ENCODE peak calls at places on chromosomes 6 and 20, in seven cellular contexts. W is T-helper 9 cell; H is stimulated activated naive CD8-positive, alpha-beta T cell treated with anti-CD3 and anti-CD28 coated beads, Interleukin-15, Interleukin-2, amounts not matched to agents 100 U/mL and 50 U/mL, for 24 hours; T is T-helper 2 cell; G is GM23248; B is C1 segment of cervical spinal cord; E is activated CD8-positive, alpha-beta memory T cell treated with anti-CD3 and anti-CD28 coated beads for 1 hour. J is an unnamed sample.

GRCh38 chr6:19691465-19692167 is 145.6 kb upstream of the ID4 start:
- DNase-seq in W (no peak), H (no peak), T (no peak), G (peak; percentile 40), B (peak; percentile 16), E (no peak), J (no peak)

GRCh38 chr20:21517566-21518277 is 3.9 kb upstream of the NKX2-2 start:
- DNase-seq in W (no peak), H (no peak), T (no peak), G (no peak), B (no peak), E (no peak), J (no peak)

GRCh38 chr6:52499681-52500239 is 77.1 kb downstream of the TRAM2 start:
- DNase-seq in W (no peak), H (no peak), T (no peak), G (no peak), B (no peak), E (no peak), J (no peak)

GRCh38 chr6:141726158-141726557 is 406.6 kb upstream of the GJE1 start:
- DNase-seq in W (no peak), H (no peak), T (no peak), G (no peak), B (no peak), E (no peak), J (no peak)

GRCh38 chr6:130708338-130708737 is 118.9 kb upstream of the SMLR1 start:
- DNase-seq in W (no peak), H (no peak), T (no peak), G (no peak), B (no peak), E (no peak), J (no peak)

GRCh38 chr6:44176935-44177509 is 18.4 kb downstream of the CAPN11 start:
- DNase-seq in W (no peak), H (peak; percentile 62), T (no peak), G (no peak), B (no peak), E (peak; percentile 5), J (no peak)

GRCh38 chr20:33719277-33719988 is 677 bp downstream of the PXMP4 start:
- DNase-seq in W (no peak), H (peak; percentile 14), T (no peak), G (peak; percentile 26), B (no peak), E (peak; percentile 3), J (no peak)

GRCh38 chr6:124955108-124955851 is 7.0 kb upstream of the RNF217 start:
- DNase-seq in W (no peak), H (no peak), T (no peak), G (no peak), B (no peak), E (no peak), J (no peak)

GRCh38 chr6:133052465-133052864 is 188.7 kb upstream of the EYA4 start:
- DNase-seq in W (no peak), H (no peak), T (no peak), G (no peak), B (no peak), E (no peak), J (no peak)

GRCh38 chr6:46243754-46244153 is 73.0 kb upstream of the ENPP5 start:
- DNase-seq in W (no peak), H (no peak), T (no peak), G (no peak), B (no peak), E (no peak), J (no peak)

GRCh38 chr6:170050591-170051041 is 240.3 kb downstream of the DLL1 start:
- DNase-seq in W (no peak), H (no peak), T (no peak), G (no peak), B (no peak), E (no peak), J (no peak)

GRCh38 chr20:60359010-60359409 is 400.8 kb downstream of the CDH26 start:
- DNase-seq in W (no peak), H (no peak), T (no peak), G (no peak), B (no peak), E (no peak), J (no peak)

GRCh38 chr20:63846128-63846771 is 15.0 kb upstream of the ABHD16B start:
- DNase-seq in W (no peak), H (no peak), T (no peak), G (peak; percentile 50), B (no peak), E (no peak), J (no peak)

GRCh38 chr6:113476937-113477839 is 380.0 kb upstream of the MARCKS start:
- DNase-seq in W (no peak), H (no peak), T (no peak), G (peak; percentile 72), B (no peak), E (no peak), J (no peak)

GRCh38 chr6:134814076-134814709 is 135.7 kb downstream of the ALDH8A1 start:
- DNase-seq in W (no peak), H (no peak), T (no peak), G (peak; percentile 38), B (no peak), E (no peak), J (no peak)

GRCh38 chr6:16239090-16239797 is 857 bp downstream of the GMPR start:
- DNase-seq in W (no peak), H (peak; percentile 28), T (no peak), G (peak; percentile 65), B (peak; percentile 68), E (peak; percentile 4), J (peak; percentile 34)

J was measured in hypothalamus.